ENCODE peak calls at places on chromosome 13, in four cellular contexts. R is spleen, X is uterus, S is brain microvascular endothelial cell. B is an unnamed sample.

GRCh38 chr13:29861694-29862110 is 11.3 kb upstream of the UBL3 start:
- DNase-seq in R (no peak), X (no peak), S (peak), B (no peak)

GRCh38 chr13:67966065-67966464 is 735.9 kb upstream of the PCDH9 start:
- DNase-seq in R (no peak), X (no peak), S (no peak), B (no peak)

GRCh38 chr13:26999499-26999898 is 172.1 kb downstream of the USP12 start:
- DNase-seq in R (peak), X (no peak), S (no peak), B (no peak)

GRCh38 chr13:105921711-105922110 is 613.8 kb downstream of the EFNB2 start:
- DNase-seq in R (no peak), X (no peak), S (no peak), B (no peak)

GRCh38 chr13:71290963-71291937 is 575.8 kb downstream of the DACH1 start:
- DNase-seq in R (no peak), X (peak), S (peak), B (no peak)

GRCh38 chr13:48977973-48978372 is 2.3 kb downstream of the FNDC3A start:
- DNase-seq in R (no peak), X (no peak), S (peak), B (peak)

GRCh38 chr13:50512602-50513527 is 330.6 kb downstream of the DLEU7 start:
- DNase-seq in R (peak), X (peak), S (peak), B (no peak)

GRCh38 chr13:20684535-20684934 is 19.0 kb upstream of the IL17D start:
- DNase-seq in R (no peak), X (no peak), S (no peak), B (no peak)

GRCh38 chr13:81406639-81407292 is 1065.8 kb upstream of the SPRY2 start:
- DNase-seq in R (no peak), X (no peak), S (no peak), B (no peak)

GRCh38 chr13:29411493-29411892 is 184.0 kb downstream of the SLC7A1 start:
- DNase-seq in R (no peak), X (no peak), S (no peak), B (no peak)

GRCh38 chr13:87656311-87656710 is 14.9 kb upstream of the SLITRK5 start:
- DNase-seq in R (no peak), X (no peak), S (no peak), B (no peak)

GRCh38 chr13:44117351-44117750 is 237.6 kb downstream of the LACC1 start:
- DNase-seq in R (no peak), X (no peak), S (no peak), B (no peak)

GRCh38 chr13:46519177-46519576 is 33.8 kb upstream of the LRCH1 start:
- DNase-seq in R (no peak), X (no peak), S (no peak), B (no peak)

GRCh38 chr13:44364601-44365000 is 9.0 kb upstream of the SERP2 start:
- DNase-seq in R (no peak), X (no peak), S (peak), B (peak)

GRCh38 chr13:87172166-87172825 is 498.9 kb upstream of the SLITRK5 start:
- DNase-seq in R (no peak), X (no peak), S (no peak), B (no peak)

GRCh38 chr13:97856001-97856675 is 97.3 kb upstream of the IPO5 start:
- DNase-seq in R (no peak), X (peak), S (no peak), B (no peak)

GRCh38 chr13:43686557-43686956 is 100.2 kb downstream of the ENOX1 start:
- DNase-seq in R (no peak), X (peak), S (peak), B (peak)

GRCh38 chr13:46489586-46490023 is 63.4 kb upstream of the LRCH1 start:
- DNase-seq in R (no peak), X (no peak), S (peak), B (no peak)

GRCh38 chr13:101452519-101453485 is at the start of gene ITGBL1:
- DNase-seq in R (no peak), X (no peak), S (no peak), B (no peak)
- H3K27ac ChIP-seq in R (no peak), X (no peak), S (peak), B (peak)

GRCh38 chr13:39929583-39929982 is 274.1 kb downstream of the COG6 start:
- DNase-seq in R (no peak), X (no peak), S (no peak), B (no peak)

GRCh38 chr13:39931505-39931904 is 276.0 kb downstream of the COG6 start:
- DNase-seq in R (no peak), X (no peak), S (no peak), B (no peak)

GRCh38 chr13:39930060-39930459 is 274.6 kb downstream of the COG6 start:
- DNase-seq in R (no peak), X (no peak), S (no peak), B (no peak)

GRCh38 chr13:39935155-39935554 is 279.7 kb downstream of the COG6 start:
- DNase-seq in R (no peak), X (no peak), S (no peak), B (no peak)

GRCh38 chr13:39930544-39931444 is 275.3 kb downstream of the COG6 start:
- DNase-seq in R (no peak), X (no peak), S (no peak), B (no peak)
- TF ChIP-seq CTCF in R (no peak), X (no peak), S (no peak), B (no peak)

GRCh38 chr13:110834572-110834971 is 80.3 kb downstream of the ANKRD10 start:
- DNase-seq in R (no peak), X (no peak), S (no peak), B (no peak)
- H3K27ac ChIP-seq in R (no peak), X (no peak), S (no peak), B (no peak)

GRCh38 chr13:95301947-95302386 is 716 bp upstream of the ABCC4 start:
- DNase-seq in R (no peak), X (no peak), S (peak), B (no peak)
- TF ChIP-seq CTCF in R (no peak), X (no peak), S (peak), B (no peak)